ENCODE peak calls at places on chromosomes 11 and 22, in ten cellular contexts. U is astrocyte of the cerebellum, Q is CD14-positive monocyte, A is cardiac fibroblast, I is H9, F is coronary artery, C is pancreas, Y is MCF 10A, E is lung, G is fibroblast of lung. N is an unnamed sample.

GRCh38 chr11:87083029-87083428 is 45.3 kb downstream of the TMEM135 start:
- DNase-seq in I (no peak), Y (no peak), F (no peak), U (no peak), E (no peak), A (no peak), G (no peak), C (no peak), Q (no peak), N (no peak)

GRCh38 chr11:76206327-76207081 is at the start of gene WNT11:
- DNase-seq in G (peak), C (peak), Y (peak), U (no peak), Q (no peak), A (peak), E (no peak), F (no peak), I (peak), N (no peak)

GRCh38 chr22:27093422-27093821 is 436.0 kb downstream of the MIAT start:
- DNase-seq in G (no peak), Y (no peak), A (no peak), E (no peak), I (no peak), C (no peak), Q (no peak), U (no peak), F (no peak), N (no peak)

GRCh38 chr11:36452987-36453386 is 57.1 kb downstream of the TRAF6 start:
- DNase-seq in Q (no peak), Y (no peak), U (no peak), I (no peak), C (no peak), A (no peak), F (no peak), G (no peak), E (no peak), N (no peak)

GRCh38 chr22:50169181-50169759 is 1.3 kb upstream of the PANX2 start:
- DNase-seq in U (no peak), G (no peak), Y (no peak), I (no peak), C (peak), F (no peak), Q (no peak), E (no peak), A (no peak), N (no peak)

GRCh38 chr11:86291466-86292262 is 10.4 kb upstream of the HIKESHI start:
- DNase-seq in Q (peak), Y (peak), F (no peak), G (peak), E (peak), U (peak), I (peak), C (peak), A (peak), N (peak)

GRCh38 chr11:105181100-105181499 is 41.5 kb upstream of the CARD18 start:
- DNase-seq in I (no peak), C (no peak), U (peak), Q (peak), F (no peak), G (peak), A (peak), Y (peak), E (no peak), N (peak)

GRCh38 chr11:109037856-109038780 is 373.2 kb downstream of the DDX10 start:
- DNase-seq in I (no peak), C (no peak), G (peak), F (no peak), E (no peak), A (peak), U (peak), Q (no peak), Y (peak), N (peak)

GRCh38 chr22:48301421-48301820 is 1526.3 kb downstream of the BRD1 start:
- DNase-seq in Y (no peak), F (no peak), E (peak), U (no peak), G (no peak), Q (no peak), A (no peak), I (no peak), C (no peak), N (no peak)

GRCh38 chr22:36470994-36471331 is 10.5 kb downstream of the TXN2 start:
- DNase-seq in Q (no peak), G (peak), A (peak), U (no peak), C (no peak), F (no peak), E (no peak), I (no peak), Y (no peak), N (no peak)

GRCh38 chr11:17719940-17720795 is 797 bp downstream of the MYOD1 start:
- DNase-seq in U (no peak), C (no peak), A (peak), Q (no peak), I (peak), F (no peak), G (no peak), E (no peak), Y (no peak), N (no peak)

GRCh38 chr11:13772223-13773046 is 104.0 kb downstream of the FAR1 start:
- DNase-seq in A (peak), I (no peak), Y (peak), U (peak), Q (no peak), C (no peak), E (no peak), F (no peak), G (peak), N (peak)

GRCh38 chr11:124517314-124517713 is 26.1 kb downstream of the OR8B12 start:
- DNase-seq in I (no peak), C (no peak), A (no peak), Y (no peak), G (no peak), E (no peak), U (no peak), Q (no peak), F (no peak), N (no peak)

GRCh38 chr11:47464479-47464878 is 15.5 kb upstream of the RAPSN start:
- DNase-seq in Y (no peak), E (no peak), U (no peak), A (peak), I (no peak), F (no peak), Q (no peak), C (no peak), G (peak), N (no peak)

GRCh38 chr22:32531955-32532818 is 57.6 kb downstream of the FBXO7 start:
- DNase-seq in U (no peak), F (peak), E (peak), A (peak), I (peak), Y (peak), G (peak), C (no peak), Q (no peak), N (peak)

DNA sequence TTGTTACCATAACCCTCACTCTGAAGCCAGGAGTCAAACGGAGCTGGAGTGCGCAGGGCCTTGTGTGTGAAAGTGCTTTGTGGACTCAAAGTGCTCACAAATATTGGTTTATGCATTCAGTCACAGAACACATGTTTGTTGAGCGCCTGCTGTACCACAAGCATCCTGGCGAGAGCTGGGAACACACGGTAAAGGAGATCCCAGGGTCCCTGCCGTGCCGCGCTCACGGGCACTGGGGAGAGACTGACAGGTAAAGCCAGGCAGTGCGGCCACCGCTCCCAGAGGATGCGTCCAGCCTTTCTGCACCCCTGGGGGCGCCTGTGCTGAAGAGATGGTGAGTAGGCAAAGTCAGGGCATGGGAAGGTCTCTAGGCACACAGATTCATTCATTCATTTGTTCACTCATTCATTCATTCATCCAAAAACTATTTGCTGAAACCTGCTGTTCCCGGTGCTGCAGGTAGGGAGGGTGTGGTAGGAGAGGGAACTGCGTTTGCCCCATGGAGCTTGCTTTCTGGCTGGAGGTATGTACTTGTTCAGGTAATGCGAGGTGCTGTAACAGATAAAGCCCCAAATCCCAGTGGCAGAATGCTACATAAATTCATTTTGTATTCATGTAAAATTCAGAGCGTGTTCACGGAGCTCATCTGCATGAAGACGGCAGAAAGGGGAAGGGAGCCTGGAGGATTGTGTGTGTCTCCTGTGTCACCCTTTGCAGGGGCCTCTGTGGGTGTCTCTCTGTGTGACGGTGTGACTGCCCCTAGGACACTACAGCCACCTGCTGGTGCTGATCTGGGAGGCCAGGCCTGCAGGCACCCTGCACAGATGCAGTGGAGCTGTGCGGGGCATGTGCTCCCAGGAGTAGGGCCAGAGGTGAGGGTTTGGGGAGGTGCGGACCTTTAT is 167.0 kb upstream of the B3GAT1 start:
- DNase-seq in F (peak), I (no peak), A (no peak), E (peak), Q (no peak), G (no peak), Y (no peak), C (peak), U (no peak), N (no peak)
- TF ChIP-seq CTCF in F (no peak), I (peak), A (no peak), E (no peak), Q (no peak), G (no peak), Y (no peak), C (no peak), U (no peak), N (no peak)

DNA sequence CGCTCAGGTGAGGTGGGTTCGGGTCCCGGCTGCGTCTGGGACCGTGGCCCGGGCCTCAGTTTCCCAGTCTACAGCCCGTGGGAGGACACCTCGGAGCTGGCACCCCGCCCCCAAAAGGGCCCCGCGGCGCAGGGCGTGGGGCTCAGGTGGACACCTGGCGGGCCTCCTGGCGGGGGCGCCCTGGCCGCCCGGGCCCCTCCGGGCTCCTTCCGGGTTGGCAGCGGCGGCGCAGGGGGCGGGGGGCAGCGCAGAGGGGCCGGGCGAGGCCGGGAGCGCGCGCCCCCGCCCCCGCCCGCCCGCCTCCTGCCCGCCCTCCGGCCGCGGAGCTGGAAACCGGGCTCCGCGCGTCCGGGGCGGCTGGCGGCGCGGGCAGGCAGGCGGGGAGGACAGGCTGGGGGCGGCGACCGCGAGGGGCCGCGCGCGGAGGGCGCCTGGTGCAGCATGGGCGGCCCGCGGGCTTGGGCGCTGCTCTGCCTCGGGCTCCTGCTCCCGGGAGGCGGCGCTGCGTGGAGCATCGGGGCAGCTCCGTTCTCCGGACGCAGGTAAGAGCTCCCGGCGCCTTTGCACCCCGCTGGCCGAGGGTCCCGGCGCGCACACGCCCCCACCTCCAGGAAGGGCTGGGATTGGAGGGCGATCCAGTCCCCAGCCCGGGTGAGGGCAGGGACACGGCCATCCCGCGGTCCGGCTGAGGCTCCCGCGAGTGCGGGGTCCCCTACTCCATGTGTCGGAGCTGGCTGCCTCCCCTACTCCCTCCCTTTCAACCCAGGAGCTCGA is at the start of gene EMID1:
- DNase-seq in F (no peak), Y (no peak), E (no peak), U (no peak), C (peak), A (peak), G (no peak), Q (peak), I (peak), N (no peak)
- TF ChIP-seq CTCF in F (no peak), Y (no peak), E (no peak), U (peak), C (no peak), A (peak), G (peak), Q (no peak), I (no peak), N (no peak)

DNA sequence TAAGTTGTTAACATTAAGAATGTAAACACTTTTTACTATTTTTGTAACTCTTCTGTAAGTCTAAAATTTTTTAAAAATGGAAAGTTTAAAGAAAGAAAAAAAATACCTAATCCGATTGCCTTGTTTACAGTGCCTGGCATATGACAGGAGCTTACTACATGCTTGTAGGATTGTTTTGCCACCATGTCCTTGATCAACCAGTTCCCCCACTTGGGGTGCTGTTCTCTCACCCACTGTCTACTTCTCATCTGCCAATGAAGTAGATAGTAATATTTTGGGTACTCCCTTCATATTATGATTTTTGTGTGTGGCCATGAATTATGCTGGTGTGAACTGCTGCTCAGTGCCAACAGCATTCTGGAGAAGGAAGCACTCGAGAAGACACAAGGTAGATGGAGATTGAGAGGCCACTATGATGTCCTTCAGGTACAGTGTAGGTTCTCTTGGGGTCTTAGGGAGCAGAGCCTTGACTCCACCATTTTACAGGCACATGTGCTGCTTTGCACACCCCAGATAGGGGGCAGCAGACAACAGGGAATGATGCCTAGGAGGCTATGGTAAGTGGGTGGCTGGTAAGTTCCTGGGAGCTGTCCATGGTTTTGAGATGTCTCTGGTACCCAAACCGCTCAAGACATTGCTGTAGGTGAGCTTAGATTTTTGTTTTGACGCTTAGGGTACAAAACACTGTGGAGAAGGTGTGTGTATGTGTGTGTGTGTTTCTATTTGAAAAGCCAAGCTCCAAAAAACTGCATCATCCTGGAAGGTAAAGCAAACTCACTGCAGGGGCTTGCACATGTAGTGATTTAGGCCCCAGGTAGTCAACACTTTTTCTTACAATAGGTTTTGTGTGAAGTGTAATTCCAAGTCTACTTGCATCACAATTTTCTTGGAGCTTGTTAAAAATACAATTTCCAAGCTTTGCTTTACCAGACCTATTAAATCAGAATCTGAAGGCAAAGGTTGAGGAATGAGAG is 494.5 kb upstream of the LARGE1 start:
- DNase-seq in E (peak), F (no peak), C (no peak), I (peak), G (no peak), Y (no peak), Q (no peak), U (no peak), A (peak), N (no peak)
- TF ChIP-seq CTCF in E (peak), F (no peak), C (peak), I (peak), G (no peak), Y (no peak), Q (no peak), U (peak), A (peak), N (peak)

GRCh38 chr11:121606354-121606753 is 153.6 kb upstream of the SORL1-AS1 start:
- DNase-seq in I (no peak), Q (no peak), G (no peak), Y (no peak), F (no peak), U (no peak), C (no peak), E (no peak), A (no peak), N (no peak)
- TF ChIP-seq CTCF in I (no peak), Q (no peak), G (no peak), Y (no peak), F (no peak), U (no peak), C (no peak), E (no peak), A (no peak), N (no peak)

DNA sequence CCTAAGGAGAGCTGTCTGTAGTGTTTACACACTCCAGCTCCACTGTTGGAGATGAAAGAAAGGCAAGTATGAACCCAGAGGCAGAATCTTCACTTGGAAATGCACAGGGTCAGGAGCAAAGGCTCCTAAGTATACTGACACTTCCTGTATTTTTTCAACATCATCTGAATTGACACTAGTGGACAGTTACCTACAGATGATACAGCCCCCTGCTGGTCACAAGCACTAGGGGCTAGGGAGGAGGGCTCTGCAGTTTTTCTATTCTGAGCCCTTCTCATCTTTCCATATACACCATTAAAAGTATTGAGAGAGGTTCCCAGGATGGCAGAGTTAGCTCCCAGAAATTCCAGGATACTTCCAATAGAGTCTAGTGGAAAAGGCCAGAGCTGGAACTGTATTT is 290.3 kb upstream of the API5 start:
- DNase-seq in C (no peak), A (no peak), I (peak), G (no peak), U (no peak), Q (no peak), E (no peak), Y (no peak), F (no peak), N (no peak)
- TF ChIP-seq CTCF in C (no peak), A (no peak), I (peak), G (no peak), U (no peak), Q (no peak), E (no peak), Y (no peak), F (no peak), N (peak)

GRCh38 chr11:63938481-63939350 is at the start of gene NAA40:
- DNase-seq in U (peak), F (peak), I (peak), C (peak), G (peak), Y (peak), Q (peak), A (peak), E (peak), N (peak)
- TF ChIP-seq CTCF in U (no peak), F (no peak), I (no peak), C (no peak), G (no peak), Y (no peak), Q (no peak), A (no peak), E (no peak), N (peak)